ENCODE peak calls at places on chromosomes 5 and 9, in five cellular contexts. N is K562, K is GM12878, H is SK-N-SH, Z is HepG2. O is an unnamed sample.

GRCh38 chr5:173498871-173499470 is 117.5 kb downstream of the BOD1 start:
- DNase-seq in Z (peak), K (no peak), H (no peak), N (no peak), O (no peak)

GRCh38 chr5:17081142-17081541 is 136.3 kb upstream of the BASP1 start:
- DNase-seq in N (no peak), K (no peak), Z (no peak), H (no peak), O (no peak)

GRCh38 chr9:109475526-109475925 is 22.6 kb downstream of the PTPN3 start:
- DNase-seq in K (no peak), Z (peak), N (no peak), H (no peak), O (no peak)

GRCh38 chr5:171596391-171596878 is 177.0 kb downstream of the FGF18 start:
- DNase-seq in H (no peak), N (no peak), Z (no peak), K (no peak), O (no peak)

GRCh38 chr9:73143606-73144328 is 7.9 kb upstream of the ANXA1 start:
- DNase-seq in N (no peak), Z (no peak), K (no peak), H (no peak), O (peak)

GRCh38 chr5:150434502-150434901 is 15.0 kb downstream of the RPS14 start:
- DNase-seq in N (no peak), K (no peak), H (no peak), Z (peak), O (no peak)

GRCh38 chr9:81371824-81372223 is 317.5 kb downstream of the TLE1 start:
- DNase-seq in N (no peak), H (no peak), K (no peak), Z (no peak), O (no peak)

GRCh38 chr9:70902705-70903131 is 218.7 kb downstream of the TRPM3 start:
- DNase-seq in N (no peak), Z (no peak), K (no peak), H (no peak), O (no peak)

GRCh38 chr9:131951905-131952304 is 127.8 kb downstream of the MED27 start:
- DNase-seq in K (no peak), N (no peak), H (peak), Z (no peak), O (no peak)

GRCh38 chr5:73729329-73729728 is 103.3 kb downstream of the ARHGEF28 start:
- DNase-seq in H (no peak), N (no peak), K (no peak), Z (peak), O (no peak)

GRCh38 chr9:112361602-112362001 is 18.3 kb upstream of the HSDL2 start:
- DNase-seq in H (peak), N (peak), Z (peak), K (no peak), O (no peak)

GRCh38 chr9:133944746-133945135 is 47.4 kb downstream of the VAV2 start:
- DNase-seq in K (no peak), N (no peak), Z (no peak), H (no peak), O (no peak)

GRCh38 chr5:88743231-88743879 is 139.6 kb downstream of the MEF2C start:
- DNase-seq in Z (no peak), K (no peak), H (no peak), N (peak), O (no peak)

GRCh38 chr5:120771181-120771580 is 307.1 kb downstream of the PRR16 start:
- DNase-seq in H (no peak), K (no peak), N (no peak), Z (no peak), O (no peak)

GRCh38 chr5:36136581-36136980 is 15.1 kb downstream of the LMBRD2 start:
- DNase-seq in K (no peak), H (no peak), N (no peak), Z (no peak), O (no peak)

GRCh38 chr5:173329370-173330150 is 1.3 kb upstream of the STC2 start:
- DNase-seq in N (no peak), H (peak), Z (peak), K (peak), O (no peak)

GRCh38 chr5:149210229-149210628 is 61.4 kb upstream of the AFAP1L1 start:
- DNase-seq in H (no peak), K (no peak), Z (peak), N (peak), O (no peak)

GRCh38 chr9:129141066-129142041 is 30.1 kb downstream of the PTPA start:
- DNase-seq in N (no peak), H (no peak), Z (no peak), K (peak), O (no peak)

GRCh38 chr5:33936004-33936380 is 194 bp upstream of the RXFP3 start:
- DNase-seq in N (peak), K (no peak), Z (no peak), H (peak), O (no peak)

GRCh38 chr5:3216386-3216785 is 379.2 kb upstream of the IRX1 start:
- DNase-seq in K (no peak), Z (no peak), H (no peak), N (no peak), O (no peak)

GRCh38 chr9:98709968-98710965 is 1.5 kb upstream of the GABBR2 start:
- DNase-seq in N (peak), K (no peak), Z (no peak), H (no peak), O (peak)

GRCh38 chr5:55421074-55421529 is 113.3 kb downstream of the MTREX start:
- DNase-seq in Z (no peak), N (no peak), K (peak), H (no peak), O (no peak)

GRCh38 chr9:76400534-76401096 is 6.4 kb upstream of the RFK start:
- DNase-seq in H (no peak), K (no peak), Z (peak), N (no peak), O (no peak)

GRCh38 chr5:135878156-135878620 is 17.5 kb downstream of the IL9 start:
- DNase-seq in Z (no peak), H (no peak), N (no peak), K (no peak), O (no peak)

GRCh38 chr5:74641778-74642542 is 1.4 kb upstream of the ENC1 start:
- DNase-seq in H (peak), N (no peak), Z (peak), K (no peak), O (no peak)

GRCh38 chr5:89723907-89724306 is 685.6 kb downstream of the CETN3 start:
- DNase-seq in N (no peak), K (no peak), H (no peak), Z (no peak), O (no peak)

GRCh38 chr5:94181940-94182339 is 436.5 kb downstream of the KIAA0825 start:
- DNase-seq in Z (peak), H (no peak), N (no peak), K (no peak), O (no peak)

GRCh38 chr9:78189461-78189860 is 46.4 kb upstream of the CEP78 start:
- DNase-seq in N (no peak), H (no peak), Z (no peak), K (no peak), O (no peak)

GRCh38 chr5:119412828-119413227 is 39.5 kb upstream of the HSD17B4 start:
- DNase-seq in Z (no peak), N (no peak), H (no peak), K (no peak), O (no peak)

GRCh38 chr5:35857606-35858205 is 1.0 kb downstream of the IL7R start:
- DNase-seq in K (no peak), Z (no peak), H (no peak), N (no peak), O (no peak)

DNA sequence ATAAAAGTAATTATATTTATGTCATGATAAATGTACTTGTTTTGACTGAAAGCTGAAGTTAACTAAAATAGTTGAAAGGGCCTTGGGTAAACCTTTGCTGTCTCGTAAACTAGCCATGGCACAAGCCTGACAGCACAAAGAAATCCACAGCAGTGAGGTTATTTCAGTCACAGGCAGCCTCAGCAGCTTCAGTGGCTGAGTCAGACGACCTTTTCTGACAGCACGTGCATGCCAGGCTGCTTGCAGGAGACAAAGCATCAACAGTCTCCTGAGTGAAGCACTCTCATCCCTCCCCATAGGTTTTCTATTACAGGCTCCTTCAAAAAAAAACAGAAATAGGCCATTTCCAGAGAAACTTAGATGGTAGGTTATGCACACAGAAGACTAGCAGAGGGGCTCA is 34.6 kb downstream of the OXCT1 start:
- DNase-seq in H (peak), N (no peak), Z (no peak), K (no peak), O (no peak)
- TF ChIP-seq POLR2AphosphoS5 in H (no peak), N (no peak), Z (no peak), K (no peak), O (no peak)

DNA sequence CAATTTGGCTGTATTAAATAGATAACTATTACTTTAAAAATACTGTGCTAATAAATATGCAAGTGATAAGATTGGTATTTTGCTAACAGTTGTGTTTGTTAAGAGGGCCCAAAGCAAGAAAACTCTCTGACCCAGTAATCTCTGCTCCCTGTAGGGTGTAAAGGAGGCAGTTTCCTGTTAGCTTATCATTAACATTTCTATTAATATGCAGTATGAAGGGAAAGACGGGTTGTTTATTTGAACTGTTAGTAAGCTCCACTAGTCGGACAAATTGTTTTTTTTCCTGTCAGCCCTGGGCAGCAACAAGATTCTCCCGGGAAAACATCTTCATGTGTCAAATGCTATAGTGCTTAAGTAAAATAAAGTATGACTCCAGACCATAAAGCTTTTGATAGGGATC is 35.6 kb downstream of the ERP44 start:
- DNase-seq in Z (no peak), K (no peak), N (no peak), H (no peak), O (no peak)
- TF ChIP-seq GABPA in Z (no peak), K (no peak), N (no peak), H (no peak), O (no peak)

DNA sequence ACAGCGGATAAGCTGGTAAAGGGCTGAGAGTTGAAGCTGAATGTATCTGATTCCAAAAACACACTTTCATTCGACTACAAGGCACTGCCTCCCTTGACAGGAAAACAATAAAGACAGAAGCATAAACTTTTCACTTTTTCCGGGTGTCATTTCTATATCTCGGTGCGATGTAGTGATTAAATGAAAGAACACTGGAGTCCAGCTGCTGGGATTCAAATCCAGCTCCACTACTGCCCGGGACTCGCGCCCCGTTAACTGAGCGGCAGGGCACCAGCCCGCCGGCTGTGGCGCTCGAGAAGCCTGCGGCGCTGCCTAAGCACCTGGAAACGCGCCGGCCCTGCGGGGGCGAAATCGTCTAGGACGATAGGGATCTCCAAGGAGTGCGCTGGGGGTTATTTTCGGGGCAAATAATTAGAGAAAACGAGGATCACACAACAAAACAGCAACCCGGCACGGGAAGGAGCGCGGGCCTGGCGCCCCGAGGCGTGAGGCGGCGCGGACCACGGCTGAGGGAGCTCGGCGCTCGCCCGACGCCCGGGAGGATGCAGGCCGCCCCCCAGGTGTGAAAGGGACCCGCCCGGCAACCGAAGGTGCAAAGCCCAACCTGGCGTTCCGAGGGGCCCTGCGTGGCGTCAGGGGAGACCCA is 837 bp downstream of the UIMC1 start:
- DNase-seq in K (no peak), Z (peak), N (peak), H (peak), O (peak)
- TF ChIP-seq REST in K (no peak), Z (no peak), N (no peak), H (no peak), O (no peak)

DNA sequence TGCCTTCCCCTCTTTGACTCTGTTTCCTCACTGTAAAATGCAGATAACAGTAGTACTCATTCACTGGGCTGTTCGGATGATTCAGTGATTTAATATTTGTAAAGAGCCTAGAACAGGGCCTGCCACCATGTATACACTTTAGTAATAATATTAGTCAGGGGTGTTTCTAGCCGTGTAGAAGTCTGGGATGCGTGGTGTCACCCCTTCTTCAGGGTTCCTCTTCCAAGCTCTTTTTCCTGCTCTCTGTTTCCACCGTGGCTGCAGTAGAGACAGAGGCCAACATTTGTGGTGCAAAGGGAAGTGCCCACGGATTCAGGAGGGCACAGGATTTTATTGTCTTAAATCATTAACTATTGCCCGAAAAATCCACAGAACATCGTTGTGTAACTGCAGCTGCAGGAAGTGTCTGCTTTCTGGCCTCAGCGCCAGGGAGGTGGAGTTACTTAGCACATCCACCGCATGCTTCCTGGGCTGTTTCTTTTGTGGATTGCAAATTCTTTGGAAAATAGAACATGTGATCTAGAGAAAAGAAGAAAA is 61.7 kb downstream of the TRIO start:
- DNase-seq in Z (peak), K (no peak), H (no peak), N (no peak), O (peak)
- TF ChIP-seq POLR2AphosphoS5 in Z (no peak), K (no peak), H (no peak), N (no peak), O (peak)

GRCh38 chr9:97558701-97559101 is 57.2 kb downstream of the TMOD1 start:
- DNase-seq in H (no peak), N (no peak), Z (no peak), K (no peak), O (no peak)
- TF ChIP-seq GABPA in H (no peak), N (no peak), Z (no peak), K (no peak), O (no peak)

GRCh38 chr9:69045821-69046220 is 10.3 kb downstream of the FXN start:
- DNase-seq in K (no peak), Z (peak), N (no peak), H (no peak), O (no peak)

GRCh38 chr9:69046723-69047122 is 11.2 kb downstream of the FXN start:
- DNase-seq in K (no peak), Z (no peak), N (no peak), H (no peak), O (no peak)

GRCh38 chr9:69047331-69047730 is 11.8 kb downstream of the FXN start:
- DNase-seq in N (no peak), H (no peak), Z (no peak), K (no peak), O (no peak)

GRCh38 chr9:69040646-69041045 is 5.1 kb downstream of the FXN start:
- DNase-seq in Z (no peak), N (no peak), H (no peak), K (no peak), O (no peak)

DNA sequence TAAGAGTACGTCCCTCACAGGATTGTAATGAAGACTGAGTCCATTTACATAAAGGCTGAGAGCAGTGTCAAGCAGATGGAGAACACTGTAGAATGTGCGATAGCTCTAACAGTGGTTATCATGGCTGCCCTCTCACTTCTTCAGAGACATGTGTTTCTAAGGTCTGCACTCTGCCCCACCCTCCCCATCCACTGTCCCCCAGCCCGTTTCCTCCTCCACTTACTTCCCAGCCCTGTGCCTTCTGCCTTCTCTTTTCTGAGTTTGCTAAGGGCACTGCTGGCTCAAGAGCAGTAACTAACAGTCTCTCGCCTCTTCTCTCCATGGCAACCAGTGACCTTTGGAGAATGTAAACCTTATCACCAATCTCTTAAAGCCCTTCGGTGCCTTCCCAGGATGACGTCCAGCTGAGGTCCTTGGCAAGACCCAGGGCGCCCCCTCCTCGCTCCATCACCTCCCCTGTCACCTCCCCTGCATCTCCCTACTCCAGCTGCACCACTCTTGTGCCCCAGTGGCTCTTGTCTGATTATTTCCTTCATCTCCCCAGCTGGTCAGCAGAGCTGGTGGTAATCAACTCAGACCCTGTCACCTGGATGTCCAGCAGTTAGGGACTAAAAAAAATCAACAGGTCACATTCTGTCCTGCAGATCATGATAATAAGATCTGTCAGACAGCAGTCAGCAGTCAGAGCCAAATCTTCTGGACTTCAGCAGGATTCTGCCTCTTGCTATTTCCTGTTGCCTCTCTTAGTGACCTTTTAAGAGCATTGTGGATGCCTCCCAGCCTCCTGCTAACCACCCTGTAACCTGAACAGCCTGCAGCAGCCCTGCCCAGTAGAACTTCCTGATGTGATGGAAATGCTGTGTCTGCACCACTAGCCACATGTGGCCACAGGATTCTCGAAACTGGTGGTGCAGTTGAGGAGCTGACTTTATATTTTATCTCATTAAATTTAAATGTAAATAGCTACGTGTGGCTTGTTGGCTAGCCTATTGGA is 9.0 kb downstream of the FXN start:
- DNase-seq in Z (no peak), N (peak), K (no peak), H (peak), O (no peak)
- TF ChIP-seq REST in Z (no peak), N (no peak), K (no peak), H (no peak), O (no peak)